ENCODE peak calls at places on chromosomes 2 and 18, in five cellular contexts. W, I, M, G and T are unnamed samples.

GRCh38 chr18:44594779-44595467 is 85.8 kb upstream of the SETBP1 start:
- DNase-seq in W (no peak), I (no peak), M (no peak), G (peak; percentile 83), T (peak; percentile 43)

GRCh38 chr18:21484851-21485636 is 115.5 kb downstream of the ESCO1 start:
- DNase-seq in W (no peak), I (no peak), M (no peak), G (peak; percentile 37), T (peak; percentile 11)

GRCh38 chr2:36658277-36658748 is 38.2 kb upstream of the VIT start:
- DNase-seq in W (no peak), I (no peak), M (no peak), G (no peak), T (no peak)

GRCh38 chr2:11344342-11344955 is at the start of gene ROCK2:
- DNase-seq in W (peak; percentile 91), I (peak; percentile 94), M (peak; percentile 81), G (peak; percentile 74), T (peak; percentile 80)

GRCh38 chr2:37887286-37887685 is 37.8 kb upstream of the RMDN2 start:
- DNase-seq in W (no peak), I (no peak), M (no peak), G (no peak), T (no peak)

GRCh38 chr2:120905824-120906571 is 170.3 kb downstream of the GLI2 start:
- DNase-seq in W (no peak), I (no peak), M (no peak), G (no peak), T (no peak)

GRCh38 chr2:96508521-96509113 is 3.5 kb upstream of the NEURL3 start:
- DNase-seq in W (no peak), I (no peak), M (no peak), G (no peak), T (no peak)

GRCh38 chr2:199697469-199697868 is 153.5 kb downstream of the FTCDNL1 start:
- DNase-seq in W (no peak), I (no peak), M (no peak), G (no peak), T (no peak)

GRCh38 chr2:238510911-238511613 is 84.3 kb downstream of the ASB1 start:
- DNase-seq in W (no peak), I (no peak), M (no peak), G (no peak), T (no peak)

GRCh38 chr2:186308347-186308746 is 177.7 kb upstream of the ZC3H15 start:
- DNase-seq in W (no peak), I (peak; percentile 45), M (no peak), G (peak; percentile 42), T (no peak)

GRCh38 chr18:50819027-50819726 is 639 bp downstream of the MRO start:
- DNase-seq in W (peak; percentile 60), I (peak; percentile 74), M (no peak), G (peak; percentile 11), T (no peak)

GRCh38 chr2:10297950-10298349 is 4.8 kb upstream of the HPCAL1 start:
- DNase-seq in W (no peak), I (peak; percentile 50), M (no peak), G (peak; percentile 96), T (peak; percentile 91)

GRCh38 chr2:128178650-128179460 is 87.9 kb downstream of the UGGT1 start:
- DNase-seq in W (no peak), I (peak; percentile 73), M (peak; percentile 42), G (peak; percentile 80), T (peak; percentile 75)

GRCh38 chr18:23038712-23039111 is 96.6 kb upstream of the CABLES1 start:
- DNase-seq in W (no peak), I (peak; percentile 19), M (no peak), G (peak; percentile 69), T (peak; percentile 88)

GRCh38 chr2:240506406-240507059 is 51.3 kb downstream of the ANKMY1 start:
- DNase-seq in W (no peak), I (peak; percentile 1), M (no peak), G (no peak), T (no peak)

GRCh38 chr18:70998490-70998889 is 709.6 kb downstream of the SOCS6 start:
- DNase-seq in W (no peak), I (no peak), M (no peak), G (peak; percentile 13), T (no peak)

GRCh38 chr18:46619559-46619958 is 37.5 kb downstream of the LOXHD1 start:
- DNase-seq in W (no peak), I (no peak), M (no peak), G (no peak), T (no peak)

GRCh38 chr2:157404363-157404762 is 39.5 kb downstream of the CYTIP start:
- DNase-seq in W (peak; percentile 26), I (no peak), M (peak; percentile 93), G (peak; percentile 12), T (no peak)

GRCh38 chr18:25921677-25922421 is 168.6 kb downstream of the SS18 start:
- DNase-seq in W (no peak), I (peak; percentile 10), M (peak; percentile 73), G (peak; percentile 31), T (peak; percentile 27)

GRCh38 chr18:79026491-79026890 is 42.7 kb upstream of the ATP9B start:
- DNase-seq in W (no peak), I (no peak), M (no peak), G (no peak), T (no peak)
- TF ChIP-seq CTCF in W (no peak), I (no peak), M (peak; percentile 35), G (no peak), T (no peak)

GRCh38 chr2:166917433-166917832 is 29.2 kb downstream of the XIRP2 start:
- DNase-seq in W (no peak), I (no peak), M (no peak), G (no peak), T (no peak)

DNA sequence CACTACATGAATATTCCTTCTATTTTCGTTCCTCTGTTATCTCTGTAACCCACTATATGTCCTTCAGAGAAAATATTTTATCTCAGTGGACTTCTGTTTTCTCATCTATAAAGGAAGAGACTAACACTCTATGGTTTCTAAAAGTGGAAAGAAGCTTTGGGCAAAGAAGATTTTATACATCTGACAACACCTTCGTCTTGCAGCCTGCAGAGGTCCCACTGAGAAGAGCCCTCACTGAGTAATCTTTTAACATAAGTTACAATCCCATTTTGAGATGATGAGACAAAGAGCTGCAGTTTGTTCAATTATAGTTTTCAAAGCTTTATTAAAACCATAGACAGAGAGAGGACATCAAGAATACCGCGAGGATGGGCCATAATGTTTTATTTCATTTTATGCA is 28.7 kb downstream of the XIRP2 start:
- DNase-seq in W (no peak), I (no peak), M (no peak), G (no peak), T (no peak)
- TF ChIP-seq CTCF in W (no peak), I (no peak), M (no peak), G (no peak), T (no peak)

GRCh38 chr2:228828397-228828796 is 442.7 kb downstream of the PID1 start:
- DNase-seq in W (no peak), I (no peak), M (no peak), G (no peak), T (no peak)
- TF ChIP-seq CTCF in W (no peak), I (no peak), M (no peak), G (no peak), T (no peak)

GRCh38 chr2:9288233-9288632 is 81.6 kb downstream of the ASAP2 start:
- DNase-seq in W (no peak), I (no peak), M (no peak), G (peak; percentile 99), T (peak; percentile 87)

GRCh38 chr2:9288681-9289338 is 82.2 kb downstream of the ASAP2 start:
- DNase-seq in W (no peak), I (no peak), M (no peak), G (peak; percentile 49), T (peak; percentile 61)

GRCh38 chr2:9285921-9286320 is 79.3 kb downstream of the ASAP2 start:
- DNase-seq in W (no peak), I (no peak), M (no peak), G (no peak), T (no peak)

GRCh38 chr2:9286553-9287399 is 80.2 kb downstream of the ASAP2 start:
- DNase-seq in W (no peak), I (no peak), M (no peak), G (no peak), T (peak; percentile 16)

DNA sequence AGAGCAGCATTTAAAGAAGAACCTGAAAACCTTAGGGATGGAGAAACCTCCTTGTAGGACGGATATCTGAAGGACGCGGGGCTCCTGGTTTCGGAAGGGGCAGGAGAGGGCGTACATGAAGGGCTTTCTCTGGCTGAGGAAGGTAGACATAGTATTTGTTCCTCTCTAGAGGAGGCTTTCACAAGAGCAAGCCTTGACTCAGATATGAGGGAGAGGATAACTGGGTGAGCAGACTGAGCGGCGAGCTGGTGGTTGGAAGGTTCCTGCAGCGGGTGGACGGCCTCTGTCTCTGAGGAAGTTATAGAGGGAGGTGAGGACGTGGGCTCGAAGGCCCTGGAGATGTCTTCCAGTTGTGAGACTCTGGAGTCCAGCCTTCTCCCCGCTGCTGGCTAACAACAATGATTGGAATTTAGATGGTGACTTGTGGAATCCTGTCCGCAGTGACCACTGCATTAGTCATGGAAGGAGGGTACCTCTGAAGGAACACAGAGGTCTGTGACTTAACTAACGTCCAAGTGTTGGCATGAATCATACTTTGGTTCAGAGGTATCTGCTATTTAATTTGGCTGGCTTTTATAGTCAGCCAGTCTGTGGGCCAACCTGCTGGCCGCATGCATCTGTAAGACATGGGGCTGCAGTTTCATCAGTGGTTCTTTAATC is 80.9 kb downstream of the ASAP2 start:
- DNase-seq in W (no peak), I (peak; percentile 24), M (no peak), G (peak; percentile 99), T (peak; percentile 99)
- TF ChIP-seq CTCF in W (no peak), I (no peak), M (no peak), G (no peak), T (no peak)

DNA sequence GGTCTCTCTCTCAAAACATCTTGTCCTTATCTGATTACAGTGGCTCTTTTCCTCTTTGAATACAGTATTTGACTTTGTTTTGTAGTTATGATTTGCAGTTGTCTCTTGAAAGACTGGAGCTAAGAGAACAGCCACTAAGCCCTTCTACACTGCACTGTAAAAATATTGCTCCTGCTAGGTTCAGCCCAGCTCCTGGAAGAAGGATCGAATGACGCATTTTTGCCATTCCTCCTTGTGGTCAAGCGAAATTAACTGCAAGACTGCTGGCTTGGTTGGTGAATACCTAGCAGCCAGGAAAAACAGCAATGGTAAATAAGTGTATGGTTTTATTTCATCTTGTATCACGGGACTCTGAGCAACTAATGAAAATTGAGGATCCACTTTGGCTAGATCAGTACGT is 407.8 kb upstream of the CDH2 start:
- DNase-seq in W (no peak), I (peak; percentile 8), M (no peak), G (peak; percentile 54), T (peak; percentile 90)
- TF ChIP-seq CTCF in W (no peak), I (no peak), M (no peak), G (no peak), T (peak; percentile 21)

GRCh38 chr18:48228841-48229240 is 180.3 kb downstream of the ZBTB7C start:
- DNase-seq in W (no peak), I (no peak), M (no peak), G (no peak), T (no peak)

GRCh38 chr18:48227206-48227605 is 182.0 kb downstream of the ZBTB7C start:
- DNase-seq in W (no peak), I (no peak), M (no peak), G (no peak), T (no peak)

GRCh38 chr18:48228301-48228715 is 180.9 kb downstream of the ZBTB7C start:
- DNase-seq in W (no peak), I (no peak), M (no peak), G (peak; percentile 7), T (no peak)

GRCh38 chr18:48229445-48230052 is 179.6 kb downstream of the ZBTB7C start:
- DNase-seq in W (no peak), I (no peak), M (no peak), G (no peak), T (no peak)

GRCh38 chr18:48230459-48231113 is 178.6 kb downstream of the ZBTB7C start:
- DNase-seq in W (peak; percentile 68), I (peak; percentile 80), M (peak; percentile 14), G (peak; percentile 65), T (peak; percentile 53)
- TF ChIP-seq CTCF in W (peak; percentile 27), I (peak; percentile 68), M (peak; percentile 49), G (peak; percentile 72), T (peak; percentile 80)